ENCODE peak calls at places on chromosomes 12 and 14, in six cellular contexts. G is hippocampal formation, X is body of pancreas, M is cortex of kidney, I is Daoy, Q is midbrain. U is an unnamed sample.

GRCh38 chr12:112978163-112979081 is at the start of gene OAS2:
- DNase-seq in G (peak), X (peak), M (no peak), I (peak), Q (peak), U (peak)

GRCh38 chr14:28742171-28742846 is 24.3 kb upstream of the FOXG1 start:
- DNase-seq in G (no peak), X (no peak), M (no peak), I (peak), Q (no peak), U (no peak)

GRCh38 chr14:96055753-96056508 is 16.8 kb downstream of the C14orf132 start:
- DNase-seq in G (peak), X (no peak), M (no peak), I (no peak), Q (peak), U (peak)

GRCh38 chr12:131755305-131756113 is 44.6 kb downstream of the SFSWAP start:
- DNase-seq in G (no peak), X (no peak), M (no peak), I (peak), Q (no peak), U (no peak)

GRCh38 chr14:74955229-74955999 is at the start of gene PGF:
- DNase-seq in G (peak), X (peak), M (no peak), I (peak), Q (peak), U (no peak)

GRCh38 chr14:20812576-20812975 is 9.9 kb upstream of the RNASE1 start:
- DNase-seq in G (no peak), X (peak), M (no peak), I (no peak), Q (no peak), U (no peak)

GRCh38 chr14:64778114-64778754 is 74.0 kb downstream of the PLEKHG3 start:
- DNase-seq in G (no peak), X (no peak), M (no peak), I (no peak), Q (no peak), U (no peak)

GRCh38 chr12:10968765-10969456 is 17.8 kb downstream of the TAS2R50 start:
- DNase-seq in G (no peak), X (peak), M (no peak), I (no peak), Q (no peak), U (no peak)

GRCh38 chr12:121087467-121088207 is 45.0 kb upstream of the P2RX7 start:
- DNase-seq in G (no peak), X (no peak), M (no peak), I (peak), Q (no peak), U (no peak)

GRCh38 chr12:126784328-126784921 is 1482.5 kb upstream of the TMEM132C start:
- DNase-seq in G (peak), X (peak), M (no peak), I (peak), Q (no peak), U (peak)

GRCh38 chr14:53093206-53093605 is 59.9 kb downstream of the DDHD1 start:
- DNase-seq in G (no peak), X (no peak), M (no peak), I (no peak), Q (no peak), U (no peak)

GRCh38 chr12:6224550-6224949 is 24.4 kb downstream of the CD9 start:
- DNase-seq in G (peak), X (no peak), M (no peak), I (peak), Q (peak), U (peak)

GRCh38 chr12:67977668-67978067 is 11.6 kb upstream of the IFNG-AS1 start:
- DNase-seq in G (no peak), X (no peak), M (no peak), I (no peak), Q (no peak), U (no peak)

GRCh38 chr12:6197996-6198395 is 2.2 kb upstream of the CD9 start:
- DNase-seq in G (no peak), X (no peak), M (no peak), I (no peak), Q (no peak), U (no peak)

GRCh38 chr12:79364197-79364596 is 326.6 kb downstream of the PAWR start:
- DNase-seq in G (no peak), X (no peak), M (no peak), I (no peak), Q (no peak), U (no peak)

GRCh38 chr14:64880382-64881121 is 845 bp upstream of the SPTB start:
- DNase-seq in G (peak), X (peak), M (no peak), I (peak), Q (peak), U (no peak)

GRCh38 chr12:12716151-12716844 is 870 bp upstream of the CDKN1B start:
- DNase-seq in G (peak), X (no peak), M (no peak), I (peak), Q (peak), U (peak)

GRCh38 chr14:103628684-103629502 is at the start of gene KLC1:
- DNase-seq in G (peak), X (peak), M (no peak), I (peak), Q (peak), U (peak)

GRCh38 chr12:115439008-115439601 is 755.1 kb upstream of the TBX3 start:
- DNase-seq in G (no peak), X (no peak), M (no peak), I (no peak), Q (no peak), U (no peak)

GRCh38 chr14:59161571-59162175 is 26.8 kb upstream of the DAAM1 start:
- DNase-seq in G (no peak), X (no peak), M (no peak), I (peak), Q (no peak), U (no peak)

GRCh38 chr12:14416658-14417057 is 51.2 kb downstream of the ATF7IP start:
- DNase-seq in G (no peak), X (no peak), M (no peak), I (peak), Q (peak), U (peak)

GRCh38 chr12:15700595-15700994 is 88.6 kb downstream of the EPS8 start:
- DNase-seq in G (no peak), X (no peak), M (no peak), I (peak), Q (no peak), U (peak)

GRCh38 chr14:77322951-77323350 is 2.1 kb downstream of the GSTZ1 start:
- DNase-seq in G (no peak), X (no peak), M (no peak), I (no peak), Q (no peak), U (no peak)

GRCh38 chr12:76375470-76375869 is 27.3 kb upstream of the BBS10 start:
- DNase-seq in G (no peak), X (no peak), M (no peak), I (no peak), Q (no peak), U (no peak)

GRCh38 chr12:47755655-47756562 is 2.8 kb downstream of the RAPGEF3 start:
- DNase-seq in G (peak), X (no peak), M (no peak), I (peak), Q (no peak), U (peak)

GRCh38 chr12:117124421-117125274 is 25.4 kb upstream of the TESC start:
- DNase-seq in G (no peak), X (no peak), M (no peak), I (no peak), Q (no peak), U (no peak)

GRCh38 chr14:24171422-24172260 is at the start of gene REC8:
- DNase-seq in G (peak), X (peak), M (no peak), I (no peak), Q (peak), U (peak)

GRCh38 chr12:130788515-130788914 is 50.5 kb downstream of the STX2 start:
- DNase-seq in G (no peak), X (no peak), M (no peak), I (no peak), Q (no peak), U (no peak)

GRCh38 chr14:61662437-61663311 is 32.6 kb upstream of the HIF1A start:
- DNase-seq in G (no peak), X (no peak), M (no peak), I (peak), Q (no peak), U (no peak)

GRCh38 chr12:8630131-8630530 is 17.5 kb upstream of the AICDA start:
- DNase-seq in G (no peak), X (no peak), M (no peak), I (no peak), Q (no peak), U (no peak)

GRCh38 chr12:110224379-110225304 is 56.4 kb upstream of the ATP2A2 start:
- DNase-seq in G (no peak), X (no peak), M (no peak), I (peak), Q (peak), U (peak)

GRCh38 chr14:80784824-80785223 is 156.7 kb downstream of the CEP128 start:
- DNase-seq in G (peak), X (no peak), M (no peak), I (no peak), Q (peak), U (peak)

GRCh38 chr12:47188576-47189441 is 109.0 kb upstream of the AMIGO2 start:
- DNase-seq in G (no peak), X (no peak), M (no peak), I (peak), Q (no peak), U (no peak)

GRCh38 chr12:110135012-110135411 is 10.9 kb downstream of the IFT81 start:
- DNase-seq in G (no peak), X (no peak), M (no peak), I (no peak), Q (no peak), U (no peak)

GRCh38 chr14:89196561-89196960 is 220.5 kb downstream of the FOXN3 start:
- DNase-seq in G (no peak), X (no peak), M (no peak), I (no peak), Q (no peak), U (no peak)

GRCh38 chr14:91229743-91230200 is 14.7 kb downstream of the GPR68 start:
- DNase-seq in G (no peak), X (no peak), M (no peak), I (peak), Q (no peak), U (no peak)

GRCh38 chr12:46153267-46153872 is 115.5 kb downstream of the SLC38A1 start:
- DNase-seq in G (no peak), X (no peak), M (no peak), I (no peak), Q (peak), U (peak)

U was measured in pons.